ENCODE peak calls at places on chromosomes 16 and 17, in five cellular contexts. One of them, this sample, is unnamed.

GRCh38 chr16:51045186-51045585 is 105.9 kb downstream of the SALL1 start:
- DNase-seq in K562: no peak
- DNase-seq in GM12878: no peak
- DNase-seq in HepG2: no peak
- DNase-seq in H1: no peak
- DNase-seq in this sample: no peak

GRCh38 chr17:38815576-38816193 is 9.4 kb downstream of the CWC25 start:
- DNase-seq in H1: no peak
- DNase-seq in HepG2: no peak
- DNase-seq in K562: peak
- DNase-seq in GM12878: no peak
- DNase-seq in this sample: no peak

GRCh38 chr17:44970136-44970737 is 2.1 kb upstream of the C1QL1 start:
- DNase-seq in GM12878: no peak
- DNase-seq in H1: no peak
- DNase-seq in HepG2: no peak
- DNase-seq in K562: peak
- DNase-seq in this sample: no peak

GRCh38 chr16:21950782-21951521 is 2.2 kb upstream of the UQCRC2 start:
- DNase-seq in H1: no peak
- DNase-seq in K562: peak
- DNase-seq in GM12878: no peak
- DNase-seq in HepG2: peak
- DNase-seq in this sample: peak

GRCh38 chr16:2155091-2156024 is at the start of gene TRAF7:
- DNase-seq in K562: peak
- DNase-seq in HepG2: peak
- DNase-seq in GM12878: peak
- DNase-seq in H1: peak
- DNase-seq in this sample: peak

GRCh38 chr16:1144476-1145382 is 8.2 kb upstream of the CACNA1H start:
- DNase-seq in K562: no peak
- DNase-seq in HepG2: no peak
- DNase-seq in H1: no peak
- DNase-seq in GM12878: no peak
- DNase-seq in this sample: no peak

GRCh38 chr16:11133344-11133921 is 122.6 kb downstream of the SOCS1 start:
- DNase-seq in H1: no peak
- DNase-seq in HepG2: peak
- DNase-seq in GM12878: no peak
- DNase-seq in K562: peak
- DNase-seq in this sample: peak

GRCh38 chr16:89094252-89094901 is 725 bp downstream of the ACSF3 start:
- DNase-seq in HepG2: peak
- DNase-seq in H1: no peak
- DNase-seq in K562: no peak
- DNase-seq in GM12878: no peak
- DNase-seq in this sample: no peak

GRCh38 chr16:68251812-68252211 is 6.6 kb downstream of the PLA2G15 start:
- DNase-seq in H1: no peak
- DNase-seq in HepG2: no peak
- DNase-seq in GM12878: no peak
- DNase-seq in K562: no peak
- DNase-seq in this sample: no peak

GRCh38 chr17:1498869-1499268 is 6.4 kb upstream of the MYO1C start:
- DNase-seq in GM12878: no peak
- DNase-seq in K562: no peak
- DNase-seq in HepG2: no peak
- DNase-seq in H1: no peak
- DNase-seq in this sample: no peak

DNA sequence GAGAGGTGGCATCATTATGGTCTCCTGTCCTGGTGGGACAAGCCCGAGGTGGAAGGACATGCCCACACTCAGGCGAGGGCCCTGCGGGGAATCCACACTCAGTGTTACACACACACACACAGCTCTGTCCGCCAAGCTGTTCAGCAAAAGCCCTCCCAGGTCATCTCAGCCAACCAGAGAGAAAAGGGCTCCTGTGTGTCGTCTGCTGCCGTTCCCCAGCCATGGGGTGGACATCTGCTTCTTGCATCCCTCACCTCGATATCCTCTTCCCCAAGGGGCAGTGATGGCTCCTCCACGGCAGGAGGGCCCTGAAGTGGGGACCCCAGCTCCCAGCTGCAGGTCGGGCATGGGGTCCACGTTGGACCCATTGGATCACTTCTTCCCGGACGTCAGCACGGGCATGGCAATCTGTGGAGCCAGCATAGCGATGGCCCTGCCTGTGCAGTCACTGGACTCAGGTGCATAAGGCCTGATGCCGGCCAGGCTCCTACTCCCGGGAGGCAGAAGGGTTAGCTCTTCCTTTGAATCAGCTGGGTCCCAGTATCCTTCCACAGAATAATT is 290.1 kb downstream of the C16orf95 start:
- DNase-seq in K562: no peak
- DNase-seq in HepG2: no peak
- DNase-seq in GM12878: no peak
- DNase-seq in H1: no peak
- DNase-seq in this sample: no peak
- TF ChIP-seq POLR2A in K562: no peak
- TF ChIP-seq POLR2A in HepG2: no peak
- TF ChIP-seq POLR2A in GM12878: no peak
- TF ChIP-seq POLR2A in H1: no peak
- TF ChIP-seq POLR2A in this sample: no peak

DNA sequence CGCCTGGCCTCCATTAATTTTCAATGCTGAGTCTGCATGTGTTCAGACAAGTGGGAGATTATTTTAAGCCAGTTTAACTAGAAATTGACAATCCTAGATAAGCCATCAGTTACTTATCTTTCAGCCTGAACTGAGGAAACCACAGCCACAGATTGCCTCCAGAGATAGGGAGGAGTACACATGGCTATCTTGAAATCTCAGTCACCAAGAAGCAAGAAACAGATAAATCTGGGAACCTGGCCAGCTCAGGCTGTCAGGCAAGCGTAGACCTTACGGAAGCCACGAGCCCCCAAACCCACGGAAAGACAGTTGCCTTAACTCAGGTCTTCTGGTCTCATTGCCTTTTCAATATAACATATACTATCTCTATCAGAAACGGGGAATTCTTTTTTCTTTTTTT is 2.0 kb upstream of the GLG1 start:
- DNase-seq in GM12878: no peak
- DNase-seq in HepG2: no peak
- DNase-seq in K562: no peak
- DNase-seq in H1: no peak
- DNase-seq in this sample: no peak
- TF ChIP-seq POLR2AphosphoS5 in GM12878: no peak
- TF ChIP-seq POLR2AphosphoS5 in HepG2: no peak
- TF ChIP-seq POLR2AphosphoS5 in K562: no peak
- TF ChIP-seq POLR2AphosphoS5 in H1: no peak
- TF ChIP-seq POLR2AphosphoS5 in this sample: no peak

DNA sequence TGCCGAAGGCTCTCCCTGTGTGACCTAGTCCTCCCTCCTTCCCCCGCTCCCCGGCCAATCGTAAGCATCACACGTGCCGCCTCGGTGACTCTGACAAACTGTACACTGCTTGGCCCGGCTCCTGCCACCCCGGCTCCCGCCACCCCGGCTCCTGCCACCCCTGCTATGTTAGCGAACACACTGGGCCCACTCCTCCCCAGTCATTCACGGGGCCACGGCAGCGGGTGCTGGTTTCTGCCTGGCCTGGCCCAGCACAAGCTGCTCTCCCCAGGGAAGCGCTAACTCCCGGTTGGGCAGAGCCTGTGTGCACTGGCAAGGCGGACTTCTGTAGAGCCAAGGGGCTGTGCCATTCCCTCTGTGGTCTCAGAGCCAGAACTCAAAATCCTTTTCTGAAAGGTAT is 22.0 kb downstream of the NDUFAF8 start:
- DNase-seq in H1: no peak
- DNase-seq in K562: no peak
- DNase-seq in HepG2: no peak
- DNase-seq in GM12878: no peak
- DNase-seq in this sample: no peak
- H3K9ac ChIP-seq in H1: no peak
- H3K9ac ChIP-seq in K562: no peak
- H3K9ac ChIP-seq in HepG2: no peak
- H3K9ac ChIP-seq in GM12878: no peak
- H3K9ac ChIP-seq in this sample: no peak

GRCh38 chr17:50201226-50201854 is at the start of gene COL1A1:
- DNase-seq in GM12878: no peak
- DNase-seq in H1: no peak
- DNase-seq in HepG2: no peak
- DNase-seq in K562: no peak
- DNase-seq in this sample: no peak
- TF ChIP-seq POLR2A in GM12878: no peak
- TF ChIP-seq POLR2A in H1: peak
- TF ChIP-seq POLR2A in HepG2: no peak
- TF ChIP-seq POLR2A in K562: no peak
- TF ChIP-seq POLR2A in this sample: no peak

GRCh38 chr16:84756830-84757229 is 57.0 kb downstream of the USP10 start:
- DNase-seq in HepG2: no peak
- DNase-seq in GM12878: no peak
- DNase-seq in H1: no peak
- DNase-seq in K562: no peak
- DNase-seq in this sample: no peak

GRCh38 chr16:84755004-84755672 is 55.3 kb downstream of the USP10 start:
- DNase-seq in GM12878: no peak
- DNase-seq in H1: no peak
- DNase-seq in K562: no peak
- DNase-seq in HepG2: no peak
- DNase-seq in this sample: no peak

GRCh38 chr16:84752600-84752999 is 52.8 kb downstream of the USP10 start:
- DNase-seq in HepG2: no peak
- DNase-seq in GM12878: no peak
- DNase-seq in K562: no peak
- DNase-seq in H1: no peak
- DNase-seq in this sample: no peak

GRCh38 chr16:84753412-84754325 is 53.9 kb downstream of the USP10 start:
- DNase-seq in K562: no peak
- DNase-seq in GM12878: no peak
- DNase-seq in H1: no peak
- DNase-seq in HepG2: no peak
- DNase-seq in this sample: no peak

DNA sequence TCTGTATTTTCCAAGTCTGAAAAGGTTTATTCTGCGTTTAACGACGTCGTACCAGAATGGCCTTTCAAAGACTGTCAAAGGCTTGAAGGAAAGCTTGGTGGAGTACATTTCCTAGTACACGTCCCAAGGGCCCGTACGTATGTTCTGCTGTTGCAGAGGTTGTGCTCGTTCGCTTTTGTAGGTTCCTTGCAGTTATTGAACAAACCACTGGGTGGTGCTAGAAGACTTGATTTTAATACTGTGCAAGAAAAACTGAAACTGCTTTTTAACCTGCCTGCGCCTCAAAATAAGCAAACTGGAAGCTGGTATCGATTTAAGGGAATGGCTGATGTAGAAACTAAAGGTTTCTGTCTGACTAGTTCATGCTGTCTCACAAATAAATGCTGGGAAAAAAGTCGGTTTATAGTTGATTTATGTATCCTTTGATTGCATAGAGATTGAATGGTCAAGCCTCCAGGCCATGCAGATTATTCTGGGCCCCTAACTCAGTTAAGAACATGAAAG is 54.6 kb downstream of the USP10 start:
- DNase-seq in K562: peak
- DNase-seq in GM12878: peak
- DNase-seq in HepG2: peak
- DNase-seq in H1: peak
- DNase-seq in this sample: peak
- TF ChIP-seq POLR2AphosphoS5 in K562: no peak
- TF ChIP-seq POLR2AphosphoS5 in GM12878: no peak
- TF ChIP-seq POLR2AphosphoS5 in HepG2: no peak
- TF ChIP-seq POLR2AphosphoS5 in H1: no peak
- TF ChIP-seq POLR2AphosphoS5 in this sample: no peak

GRCh38 chr17:10767237-10767636 is 36.7 kb downstream of the TMEM238L start:
- DNase-seq in HepG2: no peak
- DNase-seq in GM12878: no peak
- DNase-seq in K562: no peak
- DNase-seq in H1: no peak
- DNase-seq in this sample: no peak

GRCh38 chr17:10772425-10773380 is 31.2 kb downstream of the TMEM238L start:
- DNase-seq in GM12878: no peak
- DNase-seq in HepG2: peak
- DNase-seq in H1: peak
- DNase-seq in K562: peak
- DNase-seq in this sample: peak

GRCh38 chr17:10769840-10770239 is 34.1 kb downstream of the TMEM238L start:
- DNase-seq in GM12878: no peak
- DNase-seq in K562: no peak
- DNase-seq in HepG2: no peak
- DNase-seq in H1: no peak
- DNase-seq in this sample: no peak

GRCh38 chr17:10771142-10771541 is 32.8 kb downstream of the TMEM238L start:
- DNase-seq in GM12878: no peak
- DNase-seq in K562: no peak
- DNase-seq in HepG2: no peak
- DNase-seq in H1: no peak
- DNase-seq in this sample: no peak

GRCh38 chr17:10768766-10769383 is 35.0 kb downstream of the TMEM238L start:
- DNase-seq in H1: no peak
- DNase-seq in K562: no peak
- DNase-seq in GM12878: no peak
- DNase-seq in HepG2: no peak
- DNase-seq in this sample: no peak
- H3K9ac ChIP-seq in H1: no peak
- H3K9ac ChIP-seq in K562: no peak
- H3K9ac ChIP-seq in GM12878: no peak
- H3K9ac ChIP-seq in HepG2: no peak
- H3K9ac ChIP-seq in this sample: no peak

GRCh38 chr17:50618300-50618699 is 16.4 kb upstream of the ABCC3 start:
- DNase-seq in HepG2: no peak
- DNase-seq in H1: no peak
- DNase-seq in GM12878: no peak
- DNase-seq in K562: no peak
- DNase-seq in this sample: no peak

GRCh38 chr17:50620237-50620636 is 14.4 kb upstream of the ABCC3 start:
- DNase-seq in GM12878: no peak
- DNase-seq in HepG2: no peak
- DNase-seq in K562: no peak
- DNase-seq in H1: no peak
- DNase-seq in this sample: no peak

GRCh38 chr17:50619489-50619888 is 15.2 kb upstream of the ABCC3 start:
- DNase-seq in HepG2: no peak
- DNase-seq in GM12878: no peak
- DNase-seq in H1: no peak
- DNase-seq in K562: no peak
- DNase-seq in this sample: no peak

GRCh38 chr17:50620848-50621247 is 13.8 kb upstream of the ABCC3 start:
- DNase-seq in H1: no peak
- DNase-seq in HepG2: no peak
- DNase-seq in K562: peak
- DNase-seq in GM12878: no peak
- DNase-seq in this sample: no peak

DNA sequence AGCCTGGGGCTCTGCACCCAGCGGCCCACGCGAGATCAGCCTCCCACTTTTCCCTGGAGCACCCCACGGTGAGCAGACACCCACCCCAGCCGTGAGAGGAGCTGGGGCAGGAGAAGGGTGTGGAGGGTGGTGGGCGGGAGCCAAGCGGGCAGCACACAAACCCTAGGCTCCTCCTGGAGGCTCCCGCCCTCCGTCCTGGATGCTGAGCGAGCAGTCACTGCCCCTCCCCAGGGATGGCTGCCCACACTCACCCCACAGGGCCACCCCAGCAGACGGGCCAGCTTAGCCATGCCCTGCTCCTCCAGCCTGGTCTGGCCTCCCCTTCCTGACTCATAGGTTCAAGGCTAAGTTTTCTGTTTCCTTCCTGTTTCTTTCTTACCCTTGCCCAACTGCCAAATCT is 15.7 kb upstream of the ABCC3 start:
- DNase-seq in H1: no peak
- DNase-seq in GM12878: no peak
- DNase-seq in K562: no peak
- DNase-seq in HepG2: no peak
- DNase-seq in this sample: no peak
- TF ChIP-seq POLR2A in H1: no peak
- TF ChIP-seq POLR2A in GM12878: no peak
- TF ChIP-seq POLR2A in K562: no peak
- TF ChIP-seq POLR2A in HepG2: no peak
- TF ChIP-seq POLR2A in this sample: no peak

This sample was measured in HCT116.